ENCODE peak calls at places on chromosomes 12 and 14, in six cellular contexts. One of them, this sample, is unnamed.

GRCh38 chr12:116236148-116236731 is 41.3 kb downstream of the MED13L start:
- DNase-seq in mesenchymal stem cell: peak
- DNase-seq in sigmoid colon: no peak
- DNase-seq in CD8-positive, alpha-beta T cell: peak
- DNase-seq in breast epithelium: peak
- DNase-seq in gastrocnemius medialis: peak
- DNase-seq in this sample: peak

GRCh38 chr12:49970030-49970429 is 2.7 kb upstream of the AQP6 start:
- DNase-seq in mesenchymal stem cell: no peak
- DNase-seq in sigmoid colon: peak
- DNase-seq in CD8-positive, alpha-beta T cell: no peak
- DNase-seq in breast epithelium: no peak
- DNase-seq in gastrocnemius medialis: no peak
- DNase-seq in this sample: no peak

GRCh38 chr14:102930753-102931579 is 8.5 kb downstream of the AMN start:
- DNase-seq in mesenchymal stem cell: peak
- DNase-seq in sigmoid colon: no peak
- DNase-seq in CD8-positive, alpha-beta T cell: no peak
- DNase-seq in breast epithelium: no peak
- DNase-seq in gastrocnemius medialis: no peak
- DNase-seq in this sample: no peak

GRCh38 chr12:3041558-3042164 is 35.5 kb upstream of the TSPAN9 start:
- DNase-seq in mesenchymal stem cell: peak
- DNase-seq in sigmoid colon: peak
- DNase-seq in CD8-positive, alpha-beta T cell: no peak
- DNase-seq in breast epithelium: peak
- DNase-seq in gastrocnemius medialis: no peak
- DNase-seq in this sample: no peak

GRCh38 chr14:93975791-93976476 is 436 bp downstream of the ASB2 start:
- DNase-seq in mesenchymal stem cell: no peak
- DNase-seq in sigmoid colon: no peak
- DNase-seq in CD8-positive, alpha-beta T cell: no peak
- DNase-seq in breast epithelium: no peak
- DNase-seq in gastrocnemius medialis: no peak
- DNase-seq in this sample: no peak

GRCh38 chr12:124518051-124518932 is 49.1 kb downstream of the NCOR2 start:
- DNase-seq in mesenchymal stem cell: peak
- DNase-seq in sigmoid colon: peak
- DNase-seq in CD8-positive, alpha-beta T cell: no peak
- DNase-seq in breast epithelium: peak
- DNase-seq in gastrocnemius medialis: peak
- DNase-seq in this sample: no peak

GRCh38 chr12:85484387-85484786 is 204.4 kb downstream of the ALX1 start:
- DNase-seq in mesenchymal stem cell: no peak
- DNase-seq in sigmoid colon: no peak
- DNase-seq in CD8-positive, alpha-beta T cell: no peak
- DNase-seq in breast epithelium: no peak
- DNase-seq in gastrocnemius medialis: no peak
- DNase-seq in this sample: no peak

GRCh38 chr14:100193417-100194357 is 34.2 kb upstream of the DEGS2 start:
- DNase-seq in mesenchymal stem cell: no peak
- DNase-seq in sigmoid colon: no peak
- DNase-seq in CD8-positive, alpha-beta T cell: no peak
- DNase-seq in breast epithelium: peak
- DNase-seq in gastrocnemius medialis: no peak
- DNase-seq in this sample: no peak

GRCh38 chr12:80622271-80622670 is 85.2 kb upstream of the MYF6 start:
- DNase-seq in mesenchymal stem cell: no peak
- DNase-seq in sigmoid colon: no peak
- DNase-seq in CD8-positive, alpha-beta T cell: no peak
- DNase-seq in breast epithelium: no peak
- DNase-seq in gastrocnemius medialis: no peak
- DNase-seq in this sample: no peak

GRCh38 chr12:51678086-51678724 is 87.2 kb downstream of the SCN8A start:
- DNase-seq in mesenchymal stem cell: peak
- DNase-seq in sigmoid colon: no peak
- DNase-seq in CD8-positive, alpha-beta T cell: no peak
- DNase-seq in breast epithelium: no peak
- DNase-seq in gastrocnemius medialis: no peak
- DNase-seq in this sample: no peak

GRCh38 chr14:103538291-103539055 is 9.5 kb downstream of the TRMT61A start:
- DNase-seq in mesenchymal stem cell: no peak
- DNase-seq in sigmoid colon: peak
- DNase-seq in CD8-positive, alpha-beta T cell: no peak
- DNase-seq in breast epithelium: no peak
- DNase-seq in gastrocnemius medialis: no peak
- DNase-seq in this sample: no peak

GRCh38 chr12:51009038-51009437 is 17.1 kb downstream of the SLC11A2 start:
- DNase-seq in mesenchymal stem cell: no peak
- DNase-seq in sigmoid colon: peak
- DNase-seq in CD8-positive, alpha-beta T cell: peak
- DNase-seq in breast epithelium: peak
- DNase-seq in gastrocnemius medialis: peak
- DNase-seq in this sample: peak

GRCh38 chr12:51210690-51211395 is 7.0 kb downstream of the POU6F1 start:
- DNase-seq in mesenchymal stem cell: no peak
- DNase-seq in sigmoid colon: no peak
- DNase-seq in CD8-positive, alpha-beta T cell: no peak
- DNase-seq in breast epithelium: no peak
- DNase-seq in gastrocnemius medialis: no peak
- DNase-seq in this sample: no peak

GRCh38 chr12:122730215-122731014 is at the start of gene HCAR1:
- DNase-seq in mesenchymal stem cell: no peak
- DNase-seq in sigmoid colon: no peak
- DNase-seq in CD8-positive, alpha-beta T cell: no peak
- DNase-seq in breast epithelium: peak
- DNase-seq in gastrocnemius medialis: no peak
- DNase-seq in this sample: no peak

GRCh38 chr14:61477845-61478438 is 156.6 kb downstream of the PRKCH start:
- DNase-seq in mesenchymal stem cell: peak
- DNase-seq in sigmoid colon: peak
- DNase-seq in CD8-positive, alpha-beta T cell: peak
- DNase-seq in breast epithelium: peak
- DNase-seq in gastrocnemius medialis: peak
- DNase-seq in this sample: no peak

GRCh38 chr12:16155938-16156337 is 121.5 kb downstream of the SLC15A5 start:
- DNase-seq in mesenchymal stem cell: no peak
- DNase-seq in sigmoid colon: no peak
- DNase-seq in CD8-positive, alpha-beta T cell: no peak
- DNase-seq in breast epithelium: no peak
- DNase-seq in gastrocnemius medialis: no peak
- DNase-seq in this sample: no peak

GRCh38 chr12:122895757-122896636 is at the start of gene VPS37B:
- DNase-seq in mesenchymal stem cell: peak
- DNase-seq in sigmoid colon: peak
- DNase-seq in CD8-positive, alpha-beta T cell: peak
- DNase-seq in breast epithelium: peak
- DNase-seq in gastrocnemius medialis: peak
- DNase-seq in this sample: peak

GRCh38 chr14:99819514-99819913 is 26.3 kb downstream of the EML1 start:
- DNase-seq in mesenchymal stem cell: no peak
- DNase-seq in sigmoid colon: peak
- DNase-seq in CD8-positive, alpha-beta T cell: no peak
- DNase-seq in breast epithelium: no peak
- DNase-seq in gastrocnemius medialis: no peak
- DNase-seq in this sample: no peak

GRCh38 chr12:59595557-59596231 is at the start of gene SLC16A7:
- DNase-seq in mesenchymal stem cell: peak
- DNase-seq in sigmoid colon: peak
- DNase-seq in CD8-positive, alpha-beta T cell: peak
- DNase-seq in breast epithelium: peak
- DNase-seq in gastrocnemius medialis: peak
- DNase-seq in this sample: peak

GRCh38 chr12:113186033-113186365 is 478 bp downstream of the RITA1 start:
- DNase-seq in mesenchymal stem cell: peak
- DNase-seq in sigmoid colon: no peak
- DNase-seq in CD8-positive, alpha-beta T cell: no peak
- DNase-seq in breast epithelium: no peak
- DNase-seq in gastrocnemius medialis: no peak
- DNase-seq in this sample: no peak

GRCh38 chr12:124716208-124717141 is 147.2 kb downstream of the SCARB1 start:
- DNase-seq in mesenchymal stem cell: no peak
- DNase-seq in sigmoid colon: no peak
- DNase-seq in CD8-positive, alpha-beta T cell: no peak
- DNase-seq in breast epithelium: no peak
- DNase-seq in gastrocnemius medialis: no peak
- DNase-seq in this sample: no peak

GRCh38 chr12:27805238-27805637 is 25.2 kb upstream of the MANSC4 start:
- DNase-seq in mesenchymal stem cell: no peak
- DNase-seq in sigmoid colon: no peak
- DNase-seq in CD8-positive, alpha-beta T cell: no peak
- DNase-seq in breast epithelium: no peak
- DNase-seq in gastrocnemius medialis: no peak
- DNase-seq in this sample: no peak

GRCh38 chr14:68016243-68016914 is 196.8 kb downstream of the RAD51B start:
- DNase-seq in mesenchymal stem cell: peak
- DNase-seq in sigmoid colon: no peak
- DNase-seq in CD8-positive, alpha-beta T cell: no peak
- DNase-seq in breast epithelium: no peak
- DNase-seq in gastrocnemius medialis: no peak
- DNase-seq in this sample: no peak

GRCh38 chr14:100900837-100901390 is 2.6 kb downstream of the RTL1 start:
- DNase-seq in mesenchymal stem cell: peak
- DNase-seq in sigmoid colon: peak
- DNase-seq in CD8-positive, alpha-beta T cell: no peak
- DNase-seq in breast epithelium: no peak
- DNase-seq in gastrocnemius medialis: no peak
- DNase-seq in this sample: no peak

GRCh38 chr12:10220398-10221077 is 7.9 kb downstream of the GABARAPL1 start:
- DNase-seq in mesenchymal stem cell: no peak
- DNase-seq in sigmoid colon: peak
- DNase-seq in CD8-positive, alpha-beta T cell: no peak
- DNase-seq in breast epithelium: peak
- DNase-seq in gastrocnemius medialis: peak
- DNase-seq in this sample: no peak

GRCh38 chr14:89658977-89659670 is 242.1 kb upstream of the FOXN3 start:
- DNase-seq in mesenchymal stem cell: no peak
- DNase-seq in sigmoid colon: no peak
- DNase-seq in CD8-positive, alpha-beta T cell: no peak
- DNase-seq in breast epithelium: no peak
- DNase-seq in gastrocnemius medialis: peak
- DNase-seq in this sample: no peak
- H3K27ac ChIP-seq in mesenchymal stem cell: no peak
- H3K27ac ChIP-seq in sigmoid colon: peak
- H3K27ac ChIP-seq in CD8-positive, alpha-beta T cell: no peak
- H3K27ac ChIP-seq in breast epithelium: no peak
- H3K27ac ChIP-seq in gastrocnemius medialis: peak
- H3K27ac ChIP-seq in this sample: no peak

DNA sequence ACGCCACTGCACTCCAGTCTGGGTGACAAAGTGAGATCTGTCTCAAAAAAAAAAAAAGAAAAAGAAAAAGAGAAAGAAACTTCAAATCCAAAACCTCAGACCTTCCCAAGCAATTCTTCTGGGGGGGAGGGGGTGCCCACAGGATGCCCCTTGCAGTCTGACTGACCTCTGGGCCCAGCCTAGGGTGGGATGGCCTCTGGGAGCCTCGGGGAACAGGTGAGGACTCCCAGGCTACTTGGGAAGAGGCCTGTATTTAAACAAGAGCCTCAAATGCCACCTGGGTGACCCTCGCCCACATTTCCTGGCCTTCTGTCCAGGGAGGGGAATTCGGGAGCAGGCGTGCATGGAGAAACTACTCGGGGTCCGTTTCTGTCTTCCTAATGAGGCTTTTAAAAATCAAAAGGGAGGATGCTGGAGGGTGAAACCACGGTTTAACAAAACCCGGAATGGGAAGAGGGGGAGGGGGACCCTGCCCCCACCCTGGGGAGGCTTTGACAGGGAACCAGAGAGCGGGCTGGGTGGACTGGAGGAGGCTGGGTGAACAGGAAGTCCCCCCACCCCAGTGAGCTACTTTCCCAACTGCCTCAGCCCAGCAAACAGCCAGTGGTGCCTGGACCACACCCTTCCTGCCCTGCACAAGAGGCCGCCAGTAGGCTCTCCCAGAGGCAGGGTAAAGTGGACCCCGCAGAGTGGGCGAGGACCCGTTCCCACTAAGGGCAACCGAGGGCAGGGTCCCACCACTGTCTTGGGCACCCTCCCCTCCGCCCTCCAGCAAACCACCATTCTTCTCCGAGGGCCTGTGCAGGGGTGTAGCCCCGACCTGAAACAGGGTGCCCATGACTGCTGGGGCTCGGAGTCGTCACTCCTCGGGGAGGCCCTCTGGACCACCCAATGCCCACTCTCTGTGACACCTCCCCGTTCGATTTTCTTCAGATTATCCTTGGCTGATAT is 1.5 kb upstream of the FBRSL1 start:
- DNase-seq in mesenchymal stem cell: no peak
- DNase-seq in sigmoid colon: no peak
- DNase-seq in CD8-positive, alpha-beta T cell: peak
- DNase-seq in breast epithelium: no peak
- DNase-seq in gastrocnemius medialis: no peak
- DNase-seq in this sample: peak
- H3K27ac ChIP-seq in mesenchymal stem cell: no peak
- H3K27ac ChIP-seq in sigmoid colon: peak
- H3K27ac ChIP-seq in CD8-positive, alpha-beta T cell: peak
- H3K27ac ChIP-seq in breast epithelium: peak
- H3K27ac ChIP-seq in gastrocnemius medialis: peak
- H3K27ac ChIP-seq in this sample: peak

GRCh38 chr14:38546932-38547551 is 291.1 kb upstream of the CLEC14A start:
- DNase-seq in mesenchymal stem cell: no peak
- DNase-seq in sigmoid colon: no peak
- DNase-seq in CD8-positive, alpha-beta T cell: no peak
- DNase-seq in breast epithelium: no peak
- DNase-seq in gastrocnemius medialis: no peak
- DNase-seq in this sample: no peak

GRCh38 chr14:38549549-38549948 is 293.7 kb upstream of the CLEC14A start:
- DNase-seq in mesenchymal stem cell: no peak
- DNase-seq in sigmoid colon: no peak
- DNase-seq in CD8-positive, alpha-beta T cell: no peak
- DNase-seq in breast epithelium: no peak
- DNase-seq in gastrocnemius medialis: no peak
- DNase-seq in this sample: no peak

GRCh38 chr14:38548091-38548490 is 292.2 kb upstream of the CLEC14A start:
- DNase-seq in mesenchymal stem cell: no peak
- DNase-seq in sigmoid colon: no peak
- DNase-seq in CD8-positive, alpha-beta T cell: no peak
- DNase-seq in breast epithelium: no peak
- DNase-seq in gastrocnemius medialis: no peak
- DNase-seq in this sample: no peak

DNA sequence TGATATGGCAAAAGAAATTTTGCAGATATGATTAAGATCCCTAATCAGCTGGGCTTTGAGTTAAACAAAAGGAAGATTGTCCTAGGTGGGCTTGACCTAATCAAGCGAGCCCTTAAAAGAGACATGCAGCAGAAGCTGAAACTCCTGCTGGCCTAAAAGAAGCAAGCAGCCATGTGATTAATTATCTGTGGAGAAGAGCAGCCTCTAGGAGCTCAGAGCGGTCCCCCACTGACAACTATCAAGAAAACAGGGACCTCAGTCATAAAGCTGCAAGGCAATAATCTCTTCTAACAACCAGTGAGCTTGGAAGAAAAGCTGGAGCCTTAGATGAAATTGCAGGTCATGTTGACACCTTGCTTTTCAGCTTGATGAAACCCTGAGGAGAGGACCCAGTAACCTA is 288.9 kb upstream of the CLEC14A start:
- DNase-seq in mesenchymal stem cell: no peak
- DNase-seq in sigmoid colon: no peak
- DNase-seq in CD8-positive, alpha-beta T cell: no peak
- DNase-seq in breast epithelium: no peak
- DNase-seq in gastrocnemius medialis: no peak
- DNase-seq in this sample: no peak
- H3K27ac ChIP-seq in mesenchymal stem cell: no peak
- H3K27ac ChIP-seq in sigmoid colon: no peak
- H3K27ac ChIP-seq in CD8-positive, alpha-beta T cell: no peak
- H3K27ac ChIP-seq in breast epithelium: no peak
- H3K27ac ChIP-seq in gastrocnemius medialis: no peak
- H3K27ac ChIP-seq in this sample: no peak

GRCh38 chr12:109721276-109721675 is 7.7 kb downstream of the FAM222A start:
- DNase-seq in mesenchymal stem cell: no peak
- DNase-seq in sigmoid colon: no peak
- DNase-seq in CD8-positive, alpha-beta T cell: no peak
- DNase-seq in breast epithelium: no peak
- DNase-seq in gastrocnemius medialis: no peak
- DNase-seq in this sample: no peak
- H3K27ac ChIP-seq in mesenchymal stem cell: no peak
- H3K27ac ChIP-seq in sigmoid colon: peak
- H3K27ac ChIP-seq in CD8-positive, alpha-beta T cell: no peak
- H3K27ac ChIP-seq in breast epithelium: no peak
- H3K27ac ChIP-seq in gastrocnemius medialis: peak
- H3K27ac ChIP-seq in this sample: no peak

This sample was measured in CD8-positive, alpha-beta memory T cell.